ENCODE peak calls at places on chromosomes 13 and 19, in five cellular contexts. Y, S, K, W and I are unnamed samples.

GRCh38 chr19:7636317-7636690 is 606 bp upstream of the STXBP2 start:
- DNase-seq in Y (no peak), S (no peak), K (no peak), W (no peak), I (no peak)

GRCh38 chr13:98155475-98156111 is 12.7 kb downstream of the FARP1 start:
- DNase-seq in Y (peak), S (peak), K (no peak), W (no peak), I (no peak)

GRCh38 chr13:45860240-45860639 is 8.7 kb upstream of the SIAH3 start:
- DNase-seq in Y (no peak), S (no peak), K (no peak), W (no peak), I (no peak)

GRCh38 chr19:42108527-42109389 is 23.5 kb downstream of the POU2F2 start:
- DNase-seq in Y (peak), S (peak), K (peak), W (peak), I (no peak)

GRCh38 chr13:50386527-50387123 is 371.4 kb downstream of the KCNRG start:
- DNase-seq in Y (peak), S (no peak), K (no peak), W (no peak), I (no peak)

GRCh38 chr19:37986048-37986750 is 79.2 kb downstream of the SIPA1L3 start:
- DNase-seq in Y (no peak), S (no peak), K (no peak), W (peak), I (no peak)

GRCh38 chr13:43804461-43805070 is 17.8 kb upstream of the ENOX1 start:
- DNase-seq in Y (peak), S (peak), K (no peak), W (no peak), I (no peak)

GRCh38 chr13:73428706-73429105 is 369.9 kb downstream of the KLF5 start:
- DNase-seq in Y (no peak), S (peak), K (no peak), W (no peak), I (no peak)

GRCh38 chr13:39618546-39618945 is 15.6 kb upstream of the LHFPL6 start:
- DNase-seq in Y (peak), S (no peak), K (no peak), W (no peak), I (no peak)

GRCh38 chr19:20776083-20777076 is at the start of gene ZNF66:
- DNase-seq in Y (peak), S (peak), K (peak), W (peak), I (peak)

GRCh38 chr13:40814803-40815202 is 25.4 kb downstream of the SLC25A15 start:
- DNase-seq in Y (no peak), S (no peak), K (no peak), W (no peak), I (no peak)

GRCh38 chr13:39415403-39415802 is 187.6 kb downstream of the LHFPL6 start:
- DNase-seq in Y (peak), S (peak), K (no peak), W (peak), I (no peak)

GRCh38 chr19:32917612-32917996 is 48.0 kb upstream of the SLC7A9 start:
- DNase-seq in Y (no peak), S (no peak), K (no peak), W (no peak), I (no peak)

GRCh38 chr13:54162069-54162468 is 1133.5 kb downstream of the OLFM4 start:
- DNase-seq in Y (no peak), S (no peak), K (no peak), W (peak), I (no peak)

GRCh38 chr19:16394681-16395375 is 70.2 kb downstream of the KLF2 start:
- DNase-seq in Y (no peak), S (peak), K (peak), W (no peak), I (peak)

GRCh38 chr13:81683526-81683925 is 1342.6 kb upstream of the SPRY2 start:
- DNase-seq in Y (no peak), S (no peak), K (no peak), W (no peak), I (no peak)

GRCh38 chr13:37486171-37486661 is 112.4 kb downstream of the POSTN start:
- DNase-seq in Y (peak), S (no peak), K (no peak), W (no peak), I (no peak)

GRCh38 chr19:45676851-45677263 is 8.8 kb downstream of the GIPR start:
- DNase-seq in Y (no peak), S (no peak), K (peak), W (no peak), I (peak)

GRCh38 chr19:46035986-46036744 is 4.6 kb downstream of the IGFL4 start:
- DNase-seq in Y (no peak), S (no peak), K (no peak), W (peak), I (no peak)

GRCh38 chr13:109010912-109011311 is 381.5 kb downstream of the MYO16 start:
- DNase-seq in Y (no peak), S (no peak), K (no peak), W (peak), I (no peak)

GRCh38 chr19:33831835-33832234 is 35.2 kb downstream of the KCTD15 start:
- DNase-seq in Y (no peak), S (no peak), K (no peak), W (no peak), I (no peak)

GRCh38 chr19:9808855-9809646 is 9.8 kb downstream of the FBXL12 start:
- DNase-seq in Y (no peak), S (no peak), K (no peak), W (no peak), I (no peak)

GRCh38 chr13:19795956-19796355 is 13.2 kb upstream of the PSPC1 start:
- DNase-seq in Y (no peak), S (no peak), K (no peak), W (no peak), I (peak)

GRCh38 chr13:113900646-113901045 is 36.8 kb upstream of the GAS6 start:
- DNase-seq in Y (no peak), S (no peak), K (no peak), W (no peak), I (no peak)